ENCODE peak calls at places on chromosomes 7 and 10, in ten cellular contexts. X is GM20000; H is natural killer cell; O is neural crest cell; M is activated effector memory CD4-positive, alpha-beta T cell treated with anti-CD3 and anti-CD28 coated beads, Interleukin-2, amount 50 U/mL, for 16 hours; E is brain microvascular endothelial cell; U is activated CD8-positive, alpha-beta memory T cell treated with anti-CD3 and anti-CD28 coated beads, Interleukin-2, amount 50 U/mL, for 48 hours; N is psoas muscle; L is NCI-H446 treated with DMSO at 0.1 percent for 48 hours; J is D341Med. V is an unnamed sample.

GRCh38 chr7:98831641-98832221 is 38.1 kb downstream of the TMEM130 start:
- DNase-seq in M (peak; percentile 81), U (peak; percentile 86), N (no peak), H (peak; percentile 20), E (peak; percentile 43), O (peak; percentile 37), X (no peak), L (no peak), J (no peak), V (no peak)

GRCh38 chr10:113412161-113412560 is 140.7 kb upstream of the HABP2 start:
- DNase-seq in J (no peak), X (no peak), U (no peak), H (no peak), O (no peak), M (no peak), N (no peak), L (no peak), E (no peak), V (no peak)

GRCh38 chr10:100996678-100997363 is 2.8 kb upstream of the LZTS2 start:
- DNase-seq in E (no peak), M (peak; percentile 79), H (peak; percentile 24), L (no peak), N (no peak), J (peak; percentile 63), U (peak; percentile 72), O (no peak), X (peak; percentile 82), V (peak; percentile 91)

GRCh38 chr7:128869138-128869943 is 6.7 kb downstream of the ATP6V1F start:
- DNase-seq in M (peak; percentile 77), U (peak; percentile 75), X (peak; percentile 84), N (peak; percentile 85), H (peak; percentile 27), J (peak; percentile 86), O (peak; percentile 36), L (no peak), E (no peak), V (peak; percentile 86)

GRCh38 chr10:121702351-121703320 is 104.4 kb upstream of the FGFR2 start:
- DNase-seq in E (peak; percentile 93), N (no peak), X (no peak), H (no peak), J (no peak), M (no peak), O (no peak), L (no peak), U (no peak), V (no peak)

GRCh38 chr10:79069325-79070090 is 742 bp downstream of the ZMIZ1 start:
- DNase-seq in O (peak; percentile 22), N (peak; percentile 79), X (peak; percentile 83), M (peak; percentile 84), E (peak; percentile 20), L (no peak), U (peak; percentile 67), J (peak; percentile 51), H (peak; percentile 50), V (peak; percentile 92)

GRCh38 chr7:55507743-55508142 is 64.6 kb downstream of the VOPP1 start:
- DNase-seq in E (no peak), U (no peak), N (no peak), M (no peak), J (no peak), X (no peak), L (no peak), H (no peak), O (no peak), V (no peak)

GRCh38 chr10:31004611-31005193 is 27.0 kb downstream of the ZNF438 start:
- DNase-seq in M (no peak), H (no peak), L (no peak), X (no peak), E (peak; percentile 73), U (no peak), J (no peak), O (no peak), N (no peak), V (no peak)

GRCh38 chr10:98855403-98856189 is 380.1 kb downstream of the HPSE2 start:
- DNase-seq in J (no peak), X (no peak), O (no peak), U (no peak), N (no peak), M (no peak), L (no peak), H (no peak), E (no peak), V (no peak)

GRCh38 chr7:107726356-107727130 is 17.4 kb upstream of the CBLL1 start:
- DNase-seq in O (no peak), L (no peak), E (no peak), X (no peak), M (no peak), N (no peak), H (no peak), U (no peak), J (no peak), V (no peak)

GRCh38 chr10:127976701-127977367 is 69.9 kb downstream of the PTPRE start:
- DNase-seq in H (no peak), O (no peak), L (no peak), U (peak; percentile 15), N (no peak), M (no peak), X (no peak), J (no peak), E (peak; percentile 36), V (no peak)

GRCh38 chr7:44196450-44196872 is 4.3 kb upstream of the YKT6 start:
- DNase-seq in L (peak; percentile 12), M (no peak), U (no peak), J (peak; percentile 75), N (no peak), O (peak; percentile 52), H (no peak), X (peak; percentile 73), E (peak; percentile 55), V (no peak)

GRCh38 chr7:139118234-139118802 is 8.8 kb upstream of the ZC3HAV1 start:
- DNase-seq in H (no peak), E (peak; percentile 45), L (no peak), M (peak; percentile 67), N (no peak), U (no peak), X (peak; percentile 65), O (no peak), J (no peak), V (no peak)

GRCh38 chr7:5222861-5223411 is 32.9 kb downstream of the WIPI2 start:
- DNase-seq in H (no peak), J (no peak), O (no peak), L (no peak), N (no peak), U (no peak), E (no peak), X (no peak), M (no peak), V (peak; percentile 64)

GRCh38 chr7:149355390-149356048 is 93.5 kb downstream of the ZNF783 start:
- DNase-seq in E (peak; percentile 9), U (no peak), O (no peak), X (no peak), N (no peak), H (no peak), M (no peak), L (no peak), J (no peak), V (no peak)

GRCh38 chr7:30308392-30308791 is 24.0 kb downstream of the ZNRF2 start:
- DNase-seq in E (no peak), J (no peak), X (no peak), U (no peak), O (no peak), N (no peak), L (no peak), M (no peak), H (no peak), V (no peak)

GRCh38 chr7:3753868-3754267 is 452.8 kb downstream of the SDK1 start:
- DNase-seq in U (no peak), N (no peak), M (no peak), L (peak; percentile 0), J (no peak), O (no peak), X (no peak), E (no peak), H (no peak), V (no peak)

GRCh38 chr7:46229409-46229808 is 308.3 kb upstream of the IGFBP3 start:
- DNase-seq in U (no peak), E (peak; percentile 89), X (no peak), N (no peak), L (no peak), J (no peak), M (no peak), O (no peak), H (no peak), V (no peak)

V was measured in spleen.